ENCODE peak calls at places on chromosome 17, in seven cellular contexts. One of them, this sample, is unnamed.
A peak's percentile ranks its signal among the peaks of the same experiment; 100 is the strongest.

GRCh38 chr17:47324224-47325020 is 667 bp downstream of the EFCAB13 start:
- DNase-seq in activated CD4-positive, alpha-beta T cell treated with anti-CD3 and anti-CD28 coated beads, Interleukin-2, amount 50 U/mL, for 1 hour: peak; percentile 37
- DNase-seq in SK-MEL-5: peak; percentile 41
- DNase-seq in epithelial cell of esophagus: peak; percentile 39
- DNase-seq in skeletal muscle cell: no peak
- DNase-seq in pancreas: peak; percentile 59
- DNase-seq in right cardiac atrium: peak; percentile 61
- DNase-seq in this sample: peak; percentile 77

GRCh38 chr17:34780438-34780837 is 180.8 kb downstream of the CCT6B start:
- DNase-seq in activated CD4-positive, alpha-beta T cell treated with anti-CD3 and anti-CD28 coated beads, Interleukin-2, amount 50 U/mL, for 1 hour: no peak
- DNase-seq in SK-MEL-5: no peak
- DNase-seq in epithelial cell of esophagus: no peak
- DNase-seq in skeletal muscle cell: no peak
- DNase-seq in pancreas: no peak
- DNase-seq in right cardiac atrium: no peak
- DNase-seq in this sample: no peak

GRCh38 chr17:31321971-31322370 is 549 bp upstream of the EVI2A start:
- DNase-seq in activated CD4-positive, alpha-beta T cell treated with anti-CD3 and anti-CD28 coated beads, Interleukin-2, amount 50 U/mL, for 1 hour: no peak
- DNase-seq in SK-MEL-5: no peak
- DNase-seq in epithelial cell of esophagus: no peak
- DNase-seq in skeletal muscle cell: no peak
- DNase-seq in pancreas: no peak
- DNase-seq in right cardiac atrium: no peak
- DNase-seq in this sample: no peak

GRCh38 chr17:76726231-76726765 is at the start of gene JMJD6:
- DNase-seq in activated CD4-positive, alpha-beta T cell treated with anti-CD3 and anti-CD28 coated beads, Interleukin-2, amount 50 U/mL, for 1 hour: no peak
- DNase-seq in SK-MEL-5: peak; percentile 99
- DNase-seq in epithelial cell of esophagus: peak; percentile 98
- DNase-seq in skeletal muscle cell: peak; percentile 89
- DNase-seq in pancreas: peak; percentile 98
- DNase-seq in right cardiac atrium: peak; percentile 98
- DNase-seq in this sample: peak; percentile 98

GRCh38 chr17:4739122-4740024 is at the start of the genes CXCL16 and ZMYND15:
- DNase-seq in activated CD4-positive, alpha-beta T cell treated with anti-CD3 and anti-CD28 coated beads, Interleukin-2, amount 50 U/mL, for 1 hour: peak; percentile 67
- DNase-seq in SK-MEL-5: peak; percentile 23
- DNase-seq in epithelial cell of esophagus: peak; percentile 54
- DNase-seq in skeletal muscle cell: no peak
- DNase-seq in pancreas: peak; percentile 85
- DNase-seq in right cardiac atrium: peak; percentile 50
- DNase-seq in this sample: peak; percentile 94

GRCh38 chr17:74677558-74678466 is 34.9 kb downstream of the CD300LF start:
- DNase-seq in activated CD4-positive, alpha-beta T cell treated with anti-CD3 and anti-CD28 coated beads, Interleukin-2, amount 50 U/mL, for 1 hour: no peak
- DNase-seq in SK-MEL-5: no peak
- DNase-seq in epithelial cell of esophagus: peak; percentile 3
- DNase-seq in skeletal muscle cell: no peak
- DNase-seq in pancreas: no peak
- DNase-seq in right cardiac atrium: peak; percentile 65
- DNase-seq in this sample: no peak

GRCh38 chr17:76920364-76921139 is 52.3 kb downstream of the MGAT5B start:
- DNase-seq in activated CD4-positive, alpha-beta T cell treated with anti-CD3 and anti-CD28 coated beads, Interleukin-2, amount 50 U/mL, for 1 hour: no peak
- DNase-seq in SK-MEL-5: no peak
- DNase-seq in epithelial cell of esophagus: no peak
- DNase-seq in skeletal muscle cell: no peak
- DNase-seq in pancreas: no peak
- DNase-seq in right cardiac atrium: no peak
- DNase-seq in this sample: peak; percentile 6

GRCh38 chr17:75844530-75845057 is 390 bp upstream of the UNC13D start:
- DNase-seq in activated CD4-positive, alpha-beta T cell treated with anti-CD3 and anti-CD28 coated beads, Interleukin-2, amount 50 U/mL, for 1 hour: no peak
- DNase-seq in SK-MEL-5: no peak
- DNase-seq in epithelial cell of esophagus: peak; percentile 81
- DNase-seq in skeletal muscle cell: no peak
- DNase-seq in pancreas: peak; percentile 90
- DNase-seq in right cardiac atrium: peak; percentile 58
- DNase-seq in this sample: peak; percentile 90

GRCh38 chr17:31586946-31587345 is 195.5 kb downstream of the RAB11FIP4 start:
- DNase-seq in activated CD4-positive, alpha-beta T cell treated with anti-CD3 and anti-CD28 coated beads, Interleukin-2, amount 50 U/mL, for 1 hour: no peak
- DNase-seq in SK-MEL-5: no peak
- DNase-seq in epithelial cell of esophagus: no peak
- DNase-seq in skeletal muscle cell: no peak
- DNase-seq in pancreas: no peak
- DNase-seq in right cardiac atrium: no peak
- DNase-seq in this sample: no peak

GRCh38 chr17:56755310-56755709 is 78.4 kb downstream of the C17orf67 start:
- DNase-seq in activated CD4-positive, alpha-beta T cell treated with anti-CD3 and anti-CD28 coated beads, Interleukin-2, amount 50 U/mL, for 1 hour: no peak
- DNase-seq in SK-MEL-5: no peak
- DNase-seq in epithelial cell of esophagus: no peak
- DNase-seq in skeletal muscle cell: no peak
- DNase-seq in pancreas: no peak
- DNase-seq in right cardiac atrium: no peak
- DNase-seq in this sample: no peak

GRCh38 chr17:81429353-81429774 is 34.1 kb downstream of the BAHCC1 start:
- DNase-seq in activated CD4-positive, alpha-beta T cell treated with anti-CD3 and anti-CD28 coated beads, Interleukin-2, amount 50 U/mL, for 1 hour: no peak
- DNase-seq in SK-MEL-5: no peak
- DNase-seq in epithelial cell of esophagus: peak; percentile 71
- DNase-seq in skeletal muscle cell: no peak
- DNase-seq in pancreas: peak; percentile 98
- DNase-seq in right cardiac atrium: peak; percentile 81
- DNase-seq in this sample: peak; percentile 69

GRCh38 chr17:27825459-27825858 is 25.1 kb upstream of the NOS2 start:
- DNase-seq in activated CD4-positive, alpha-beta T cell treated with anti-CD3 and anti-CD28 coated beads, Interleukin-2, amount 50 U/mL, for 1 hour: no peak
- DNase-seq in SK-MEL-5: no peak
- DNase-seq in epithelial cell of esophagus: no peak
- DNase-seq in skeletal muscle cell: no peak
- DNase-seq in pancreas: no peak
- DNase-seq in right cardiac atrium: no peak
- DNase-seq in this sample: no peak

GRCh38 chr17:7132511-7133094 is 18.0 kb upstream of the ASGR2 start:
- DNase-seq in activated CD4-positive, alpha-beta T cell treated with anti-CD3 and anti-CD28 coated beads, Interleukin-2, amount 50 U/mL, for 1 hour: peak; percentile 53
- DNase-seq in SK-MEL-5: no peak
- DNase-seq in epithelial cell of esophagus: no peak
- DNase-seq in skeletal muscle cell: no peak
- DNase-seq in pancreas: no peak
- DNase-seq in right cardiac atrium: no peak
- DNase-seq in this sample: no peak

GRCh38 chr17:64507418-64507766 is 615 bp downstream of the CEP95 start:
- DNase-seq in activated CD4-positive, alpha-beta T cell treated with anti-CD3 and anti-CD28 coated beads, Interleukin-2, amount 50 U/mL, for 1 hour: peak; percentile 34
- DNase-seq in SK-MEL-5: peak; percentile 83
- DNase-seq in epithelial cell of esophagus: peak; percentile 69
- DNase-seq in skeletal muscle cell: no peak
- DNase-seq in pancreas: no peak
- DNase-seq in right cardiac atrium: no peak
- DNase-seq in this sample: no peak

GRCh38 chr17:36118477-36119353 is 15.1 kb downstream of the CCL4 start:
- DNase-seq in activated CD4-positive, alpha-beta T cell treated with anti-CD3 and anti-CD28 coated beads, Interleukin-2, amount 50 U/mL, for 1 hour: no peak
- DNase-seq in SK-MEL-5: no peak
- DNase-seq in epithelial cell of esophagus: no peak
- DNase-seq in skeletal muscle cell: no peak
- DNase-seq in pancreas: no peak
- DNase-seq in right cardiac atrium: no peak
- DNase-seq in this sample: no peak

GRCh38 chr17:73290399-73291259 is 21.2 kb downstream of the CDC42EP4 start:
- DNase-seq in activated CD4-positive, alpha-beta T cell treated with anti-CD3 and anti-CD28 coated beads, Interleukin-2, amount 50 U/mL, for 1 hour: no peak
- DNase-seq in SK-MEL-5: no peak
- DNase-seq in epithelial cell of esophagus: peak; percentile 37
- DNase-seq in skeletal muscle cell: no peak
- DNase-seq in pancreas: peak; percentile 52
- DNase-seq in right cardiac atrium: no peak
- DNase-seq in this sample: no peak

GRCh38 chr17:78954684-78955083 is 25.0 kb downstream of the LGALS3BP start:
- DNase-seq in activated CD4-positive, alpha-beta T cell treated with anti-CD3 and anti-CD28 coated beads, Interleukin-2, amount 50 U/mL, for 1 hour: no peak
- DNase-seq in SK-MEL-5: no peak
- DNase-seq in epithelial cell of esophagus: no peak
- DNase-seq in skeletal muscle cell: no peak
- DNase-seq in pancreas: peak; percentile 28
- DNase-seq in right cardiac atrium: no peak
- DNase-seq in this sample: no peak

GRCh38 chr17:73768691-73769090 is 124.4 kb upstream of the SDK2 start:
- DNase-seq in activated CD4-positive, alpha-beta T cell treated with anti-CD3 and anti-CD28 coated beads, Interleukin-2, amount 50 U/mL, for 1 hour: no peak
- DNase-seq in SK-MEL-5: no peak
- DNase-seq in epithelial cell of esophagus: no peak
- DNase-seq in skeletal muscle cell: no peak
- DNase-seq in pancreas: no peak
- DNase-seq in right cardiac atrium: no peak
- DNase-seq in this sample: no peak

GRCh38 chr17:676060-676745 is 38.4 kb downstream of the VPS53 start:
- DNase-seq in activated CD4-positive, alpha-beta T cell treated with anti-CD3 and anti-CD28 coated beads, Interleukin-2, amount 50 U/mL, for 1 hour: no peak
- DNase-seq in SK-MEL-5: peak; percentile 60
- DNase-seq in epithelial cell of esophagus: no peak
- DNase-seq in skeletal muscle cell: no peak
- DNase-seq in pancreas: no peak
- DNase-seq in right cardiac atrium: no peak
- DNase-seq in this sample: no peak

GRCh38 chr17:30229012-30229411 is 6.5 kb downstream of the SLC6A4 start:
- DNase-seq in activated CD4-positive, alpha-beta T cell treated with anti-CD3 and anti-CD28 coated beads, Interleukin-2, amount 50 U/mL, for 1 hour: no peak
- DNase-seq in SK-MEL-5: no peak
- DNase-seq in epithelial cell of esophagus: peak; percentile 72
- DNase-seq in skeletal muscle cell: no peak
- DNase-seq in pancreas: no peak
- DNase-seq in right cardiac atrium: no peak
- DNase-seq in this sample: no peak

GRCh38 chr17:9817086-9817485 is 4.8 kb downstream of the GSG1L2 start:
- DNase-seq in activated CD4-positive, alpha-beta T cell treated with anti-CD3 and anti-CD28 coated beads, Interleukin-2, amount 50 U/mL, for 1 hour: no peak
- DNase-seq in SK-MEL-5: peak; percentile 87
- DNase-seq in epithelial cell of esophagus: peak; percentile 80
- DNase-seq in skeletal muscle cell: no peak
- DNase-seq in pancreas: no peak
- DNase-seq in right cardiac atrium: no peak
- DNase-seq in this sample: no peak

This sample was measured in left lung.